ENCODE peak calls at places on chromosomes 16 and 17, in nine cellular contexts. One of them, this sample, is unnamed.

GRCh38 chr16:12958366-12958765 is 57.0 kb downstream of the SHISA9 start:
- DNase-seq in esophagus squamous epithelium: no peak
- DNase-seq in lower leg skin: no peak
- DNase-seq in A549: peak
- DNase-seq in prostate gland: no peak
- DNase-seq in body of pancreas: no peak
- DNase-seq in tibial nerve: no peak
- DNase-seq in IMR-90: no peak
- DNase-seq in adrenal gland: no peak
- DNase-seq in this sample: no peak

GRCh38 chr17:43669971-43670644 is 8.4 kb upstream of the MEOX1 start:
- DNase-seq in esophagus squamous epithelium: no peak
- DNase-seq in lower leg skin: no peak
- DNase-seq in A549: no peak
- DNase-seq in prostate gland: no peak
- DNase-seq in body of pancreas: peak
- DNase-seq in tibial nerve: no peak
- DNase-seq in IMR-90: peak
- DNase-seq in adrenal gland: no peak
- DNase-seq in this sample: no peak

GRCh38 chr16:11016993-11017392 is 72.6 kb downstream of the CLEC16A start:
- DNase-seq in esophagus squamous epithelium: no peak
- DNase-seq in lower leg skin: peak
- DNase-seq in A549: peak
- DNase-seq in prostate gland: peak
- DNase-seq in body of pancreas: peak
- DNase-seq in tibial nerve: no peak
- DNase-seq in IMR-90: peak
- DNase-seq in adrenal gland: peak
- DNase-seq in this sample: no peak

GRCh38 chr16:73771676-73772075 is 524.9 kb upstream of the PSMD7 start:
- DNase-seq in esophagus squamous epithelium: no peak
- DNase-seq in lower leg skin: no peak
- DNase-seq in A549: no peak
- DNase-seq in prostate gland: no peak
- DNase-seq in body of pancreas: no peak
- DNase-seq in tibial nerve: no peak
- DNase-seq in IMR-90: no peak
- DNase-seq in adrenal gland: no peak
- DNase-seq in this sample: peak

GRCh38 chr17:43846221-43846712 is 709 bp upstream of the CD300LG start:
- DNase-seq in esophagus squamous epithelium: no peak
- DNase-seq in lower leg skin: peak
- DNase-seq in A549: peak
- DNase-seq in prostate gland: peak
- DNase-seq in body of pancreas: peak
- DNase-seq in tibial nerve: peak
- DNase-seq in IMR-90: peak
- DNase-seq in adrenal gland: peak
- DNase-seq in this sample: peak

GRCh38 chr16:66927012-66927436 is 1.7 kb upstream of the RRAD start:
- DNase-seq in esophagus squamous epithelium: no peak
- DNase-seq in lower leg skin: no peak
- DNase-seq in A549: peak
- DNase-seq in prostate gland: no peak
- DNase-seq in body of pancreas: no peak
- DNase-seq in tibial nerve: no peak
- DNase-seq in IMR-90: peak
- DNase-seq in adrenal gland: no peak
- DNase-seq in this sample: peak

GRCh38 chr17:16415031-16415924 is at the start of gene TRPV2:
- DNase-seq in esophagus squamous epithelium: no peak
- DNase-seq in lower leg skin: no peak
- DNase-seq in A549: peak
- DNase-seq in prostate gland: no peak
- DNase-seq in body of pancreas: no peak
- DNase-seq in tibial nerve: no peak
- DNase-seq in IMR-90: no peak
- DNase-seq in adrenal gland: no peak
- DNase-seq in this sample: peak

GRCh38 chr17:30808785-30809286 is 15.7 kb downstream of the CRLF3 start:
- DNase-seq in esophagus squamous epithelium: no peak
- DNase-seq in lower leg skin: peak
- DNase-seq in A549: no peak
- DNase-seq in prostate gland: no peak
- DNase-seq in body of pancreas: peak
- DNase-seq in tibial nerve: no peak
- DNase-seq in IMR-90: no peak
- DNase-seq in adrenal gland: peak
- DNase-seq in this sample: peak

GRCh38 chr16:82093901-82094300 is 58.8 kb downstream of the HSD17B2 start:
- DNase-seq in esophagus squamous epithelium: no peak
- DNase-seq in lower leg skin: no peak
- DNase-seq in A549: no peak
- DNase-seq in prostate gland: no peak
- DNase-seq in body of pancreas: no peak
- DNase-seq in tibial nerve: no peak
- DNase-seq in IMR-90: no peak
- DNase-seq in adrenal gland: no peak
- DNase-seq in this sample: peak

GRCh38 chr17:82384051-82384729 is 12.6 kb downstream of the UTS2R start:
- DNase-seq in esophagus squamous epithelium: no peak
- DNase-seq in lower leg skin: no peak
- DNase-seq in A549: no peak
- DNase-seq in prostate gland: no peak
- DNase-seq in body of pancreas: no peak
- DNase-seq in tibial nerve: no peak
- DNase-seq in IMR-90: no peak
- DNase-seq in adrenal gland: no peak
- DNase-seq in this sample: no peak

DNA sequence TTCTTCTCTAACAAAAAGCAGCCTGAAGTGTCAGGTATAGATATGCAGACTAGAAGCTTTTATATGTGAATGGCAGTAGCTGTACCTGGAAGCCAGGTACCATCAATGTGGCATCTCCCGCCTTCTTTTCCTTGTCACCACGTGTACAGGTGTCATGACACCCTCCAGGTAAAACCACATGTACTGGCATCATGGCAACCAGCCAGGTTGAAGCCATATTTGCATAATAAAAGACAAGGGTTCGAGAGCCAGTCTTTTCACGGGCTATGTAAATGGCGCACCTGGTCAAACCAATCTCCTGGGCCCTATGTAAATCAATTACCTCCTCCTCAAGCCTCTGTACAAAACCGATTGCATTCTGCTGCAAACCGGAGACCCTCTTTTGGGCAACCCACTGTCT is 541.3 kb downstream of the CDH11 start:
- DNase-seq in esophagus squamous epithelium: no peak
- DNase-seq in lower leg skin: no peak
- DNase-seq in A549: no peak
- DNase-seq in prostate gland: no peak
- DNase-seq in body of pancreas: no peak
- DNase-seq in tibial nerve: no peak
- DNase-seq in IMR-90: no peak
- DNase-seq in adrenal gland: no peak
- DNase-seq in this sample: no peak
- H3K4me3 ChIP-seq in esophagus squamous epithelium: no peak
- H3K4me3 ChIP-seq in lower leg skin: no peak
- H3K4me3 ChIP-seq in A549: no peak
- H3K4me3 ChIP-seq in prostate gland: no peak
- H3K4me3 ChIP-seq in body of pancreas: no peak
- H3K4me3 ChIP-seq in tibial nerve: no peak
- H3K4me3 ChIP-seq in IMR-90: no peak
- H3K4me3 ChIP-seq in adrenal gland: no peak
- H3K4me3 ChIP-seq in this sample: no peak

DNA sequence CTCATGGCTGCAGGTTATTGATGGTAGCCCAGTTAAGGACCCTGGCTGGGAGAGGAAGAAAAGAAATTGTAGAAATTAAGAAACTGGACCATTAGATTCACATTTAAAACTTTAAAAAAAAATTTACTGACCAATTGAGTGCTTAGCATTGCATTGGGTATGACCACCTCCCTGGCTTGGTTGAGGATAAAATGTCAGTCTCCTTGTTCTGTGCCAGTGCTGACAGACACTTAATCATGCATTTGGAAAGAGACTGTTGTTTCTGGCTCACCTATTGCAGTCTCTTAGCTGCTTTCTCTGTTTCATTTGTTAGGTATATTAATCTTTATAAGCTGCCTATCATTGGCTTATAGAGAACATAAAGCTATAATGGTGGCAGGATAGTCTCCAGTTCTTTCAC is 1.7 kb downstream of the MYH1 start:
- DNase-seq in esophagus squamous epithelium: no peak
- DNase-seq in lower leg skin: no peak
- DNase-seq in A549: no peak
- DNase-seq in prostate gland: no peak
- DNase-seq in body of pancreas: no peak
- DNase-seq in tibial nerve: no peak
- DNase-seq in IMR-90: no peak
- DNase-seq in adrenal gland: no peak
- DNase-seq in this sample: no peak
- TF ChIP-seq POLR2A in esophagus squamous epithelium: no peak
- TF ChIP-seq POLR2A in lower leg skin: no peak
- TF ChIP-seq POLR2A in A549: no peak
- TF ChIP-seq POLR2A in prostate gland: no peak
- TF ChIP-seq POLR2A in body of pancreas: no peak
- TF ChIP-seq POLR2A in tibial nerve: no peak
- TF ChIP-seq POLR2A in IMR-90: no peak
- TF ChIP-seq POLR2A in adrenal gland: no peak
- TF ChIP-seq POLR2A in this sample: no peak

GRCh38 chr17:81328925-81329278 is 33.8 kb upstream of the SLC38A10 start:
- DNase-seq in esophagus squamous epithelium: no peak
- DNase-seq in lower leg skin: no peak
- DNase-seq in A549: peak
- DNase-seq in prostate gland: no peak
- DNase-seq in body of pancreas: no peak
- DNase-seq in tibial nerve: no peak
- DNase-seq in IMR-90: no peak
- DNase-seq in adrenal gland: no peak
- DNase-seq in this sample: peak
- H3K4me3 ChIP-seq in esophagus squamous epithelium: peak
- H3K4me3 ChIP-seq in lower leg skin: no peak
- H3K4me3 ChIP-seq in A549: peak
- H3K4me3 ChIP-seq in prostate gland: no peak
- H3K4me3 ChIP-seq in body of pancreas: no peak
- H3K4me3 ChIP-seq in tibial nerve: no peak
- H3K4me3 ChIP-seq in IMR-90: no peak
- H3K4me3 ChIP-seq in adrenal gland: no peak
- H3K4me3 ChIP-seq in this sample: no peak

DNA sequence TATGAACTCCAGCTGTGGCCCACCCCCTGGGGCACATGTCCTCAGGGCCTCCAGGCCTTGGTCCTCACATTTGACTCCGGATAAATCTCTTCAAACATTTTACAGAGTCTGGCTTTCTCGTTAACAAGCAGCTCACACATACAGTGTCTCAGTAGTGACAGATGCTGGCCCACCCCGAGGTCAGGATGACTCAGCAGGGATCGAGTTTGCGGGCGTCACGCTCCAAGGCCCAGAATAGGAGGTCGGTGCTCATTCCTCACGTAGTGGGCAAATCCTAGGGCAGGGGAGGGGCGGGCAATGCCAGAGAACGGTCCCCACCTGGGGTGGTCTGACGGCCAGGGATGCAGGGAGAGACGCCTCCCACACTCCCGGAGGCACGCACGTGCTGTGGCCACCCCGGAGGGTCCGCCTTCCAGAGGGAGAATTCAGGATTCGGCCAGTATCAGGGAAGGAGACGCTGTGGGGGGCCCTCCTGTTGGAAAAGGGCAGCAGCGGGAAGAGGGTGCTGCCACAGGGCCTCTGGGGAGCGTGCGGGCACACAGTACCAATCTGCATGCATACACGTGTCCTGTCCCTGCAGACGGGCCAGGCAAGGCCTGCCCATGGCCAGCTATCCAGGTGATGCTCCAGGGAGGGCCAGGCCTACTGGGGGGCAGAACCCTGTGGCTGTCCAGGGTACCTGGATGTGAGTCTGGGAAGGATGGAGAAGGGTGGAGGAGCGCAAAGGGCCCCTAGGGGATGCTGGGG is 8.6 kb downstream of the SLC7A5 start:
- DNase-seq in esophagus squamous epithelium: no peak
- DNase-seq in lower leg skin: peak
- DNase-seq in A549: peak
- DNase-seq in prostate gland: no peak
- DNase-seq in body of pancreas: no peak
- DNase-seq in tibial nerve: no peak
- DNase-seq in IMR-90: peak
- DNase-seq in adrenal gland: peak
- DNase-seq in this sample: no peak
- TF ChIP-seq POLR2A in esophagus squamous epithelium: no peak
- TF ChIP-seq POLR2A in lower leg skin: no peak
- TF ChIP-seq POLR2A in A549: no peak
- TF ChIP-seq POLR2A in prostate gland: no peak
- TF ChIP-seq POLR2A in body of pancreas: no peak
- TF ChIP-seq POLR2A in tibial nerve: no peak
- TF ChIP-seq POLR2A in IMR-90: no peak
- TF ChIP-seq POLR2A in adrenal gland: no peak
- TF ChIP-seq POLR2A in this sample: no peak

GRCh38 chr17:38850374-38850773 is 3.1 kb downstream of the RPL23 start:
- DNase-seq in esophagus squamous epithelium: no peak
- DNase-seq in lower leg skin: no peak
- DNase-seq in A549: no peak
- DNase-seq in prostate gland: no peak
- DNase-seq in body of pancreas: no peak
- DNase-seq in tibial nerve: no peak
- DNase-seq in IMR-90: no peak
- DNase-seq in adrenal gland: no peak
- DNase-seq in this sample: no peak
- H3K4me3 ChIP-seq in esophagus squamous epithelium: no peak
- H3K4me3 ChIP-seq in lower leg skin: no peak
- H3K4me3 ChIP-seq in A549: peak
- H3K4me3 ChIP-seq in prostate gland: no peak
- H3K4me3 ChIP-seq in body of pancreas: no peak
- H3K4me3 ChIP-seq in tibial nerve: no peak
- H3K4me3 ChIP-seq in IMR-90: no peak
- H3K4me3 ChIP-seq in adrenal gland: no peak
- H3K4me3 ChIP-seq in this sample: peak

This sample was measured in NB4.